ENCODE peak calls at places on chromosomes 1 and 21, in four cellular contexts. Y, N, L and V are unnamed samples.
A peak's percentile ranks its signal among the peaks of the same experiment; 100 is the strongest.

GRCh38 chr1:8364528-8365442 is 46.9 kb downstream of the SLC45A1 start:
- ATAC-seq in N (no peak), Y (no peak), L (no peak), V (peak; percentile 48)

GRCh38 chr1:33943978-33944377 is 80.1 kb downstream of the HMGB4 start:
- ATAC-seq in L (no peak), N (no peak), Y (no peak), V (no peak)

GRCh38 chr1:213054142-213054541 is 3.1 kb downstream of the RPS6KC1 start:
- ATAC-seq in L (no peak), N (no peak), Y (no peak), V (no peak)

GRCh38 chr21:28587748-28588147 is 404.9 kb downstream of the LTN1 start:
- ATAC-seq in Y (no peak), N (no peak), L (no peak), V (no peak)

GRCh38 chr1:41226816-41227215 is 15.3 kb downstream of the SCMH1 start:
- ATAC-seq in L (no peak), N (no peak), Y (no peak), V (no peak)

GRCh38 chr1:217369271-217369981 is 261.5 kb downstream of the GPATCH2 start:
- ATAC-seq in L (no peak), N (peak; percentile 75), Y (no peak), V (no peak)

GRCh38 chr1:92820024-92820423 is 11.8 kb upstream of the RPL5 start:
- ATAC-seq in Y (peak; percentile 50), L (no peak), N (no peak), V (no peak)

GRCh38 chr1:243508964-243509363 is 253.1 kb downstream of the SDCCAG8 start:
- ATAC-seq in L (no peak), N (no peak), Y (no peak), V (no peak)

GRCh38 chr1:175000697-175001187 is 995 bp downstream of the CACYBP start:
- ATAC-seq in N (no peak), Y (no peak), L (no peak), V (no peak)

GRCh38 chr21:38822754-38823374 is 17.1 kb downstream of the ETS2 start:
- ATAC-seq in N (no peak), L (no peak), Y (no peak), V (no peak)

GRCh38 chr21:38825269-38825668 is 19.5 kb downstream of the ETS2 start:
- ATAC-seq in Y (no peak), L (no peak), N (no peak), V (no peak)

GRCh38 chr21:38824124-38824822 is 18.5 kb downstream of the ETS2 start:
- ATAC-seq in Y (no peak), N (no peak), L (no peak), V (peak; percentile 51)

GRCh38 chr21:38821959-38822682 is 16.4 kb downstream of the ETS2 start:
- ATAC-seq in N (no peak), Y (no peak), L (peak; percentile 64), V (no peak)

DNA sequence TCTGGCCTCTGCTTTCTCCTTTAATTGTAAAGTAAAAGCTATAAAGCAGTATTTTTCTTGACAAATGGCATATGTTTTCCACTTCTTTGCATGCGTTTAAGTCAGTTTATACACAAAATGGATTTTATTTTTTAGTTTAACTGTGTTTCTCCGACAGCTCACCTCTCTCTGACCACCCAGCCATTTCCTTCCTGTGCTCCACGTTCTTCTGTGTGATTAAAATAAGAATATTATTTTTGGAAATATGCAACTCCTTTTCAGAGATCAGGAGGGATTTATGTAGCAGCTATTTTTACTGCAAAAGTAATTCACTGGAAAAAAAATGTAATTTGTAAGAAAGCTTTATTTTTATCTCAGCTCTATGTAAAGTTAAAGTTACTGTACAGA is 18.0 kb downstream of the ETS2 start:
- ATAC-seq in L (no peak), N (no peak), Y (no peak), V (peak; percentile 4)
- H3K36me3 ChIP-seq in L (peaks cover 50% of the 10 kb centered on the region), N (peaks cover 17% of the 10 kb centered on the region), Y (peaks cover 53% of the 10 kb centered on the region), V (no peaks in the 10 kb centered on the region)

GRCh38 chr1:193700710-193701355 is 514.4 kb upstream of the B3GALT2 start:
- ATAC-seq in Y (peak; percentile 90), N (no peak), L (no peak), V (no peak)
- TF ChIP-seq POLR2AphosphoS5 in Y (no peak), N (no peak), L (no peak), V (no peak)

DNA sequence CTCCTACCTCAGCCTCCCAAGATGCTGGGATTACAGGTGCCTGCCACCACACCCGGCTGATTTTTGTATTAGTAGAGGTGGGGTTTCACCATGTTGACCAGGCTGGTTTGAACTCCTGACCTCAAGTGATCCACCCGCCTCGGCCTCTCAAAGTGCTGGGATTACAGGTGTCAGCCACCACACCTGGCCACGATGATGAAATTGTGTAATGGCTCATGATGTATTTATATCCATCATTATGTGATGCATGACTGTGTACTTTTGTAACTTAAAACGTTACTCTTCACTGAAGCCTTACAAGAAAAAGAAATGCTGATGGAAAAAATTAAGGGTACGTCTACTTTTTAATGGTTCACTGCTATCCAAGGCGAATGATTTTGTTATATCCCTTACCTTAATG is 7.5 kb downstream of the TARDBP start:
- ATAC-seq in L (no peak), Y (no peak), N (no peak), V (no peak)
- H3K36me3 ChIP-seq in L (peaks cover 86% of the 10 kb centered on the region), Y (peaks cover 61% of the 10 kb centered on the region), N (peaks cover 8% of the 10 kb centered on the region), V (peaks cover 15% of the 10 kb centered on the region)

DNA sequence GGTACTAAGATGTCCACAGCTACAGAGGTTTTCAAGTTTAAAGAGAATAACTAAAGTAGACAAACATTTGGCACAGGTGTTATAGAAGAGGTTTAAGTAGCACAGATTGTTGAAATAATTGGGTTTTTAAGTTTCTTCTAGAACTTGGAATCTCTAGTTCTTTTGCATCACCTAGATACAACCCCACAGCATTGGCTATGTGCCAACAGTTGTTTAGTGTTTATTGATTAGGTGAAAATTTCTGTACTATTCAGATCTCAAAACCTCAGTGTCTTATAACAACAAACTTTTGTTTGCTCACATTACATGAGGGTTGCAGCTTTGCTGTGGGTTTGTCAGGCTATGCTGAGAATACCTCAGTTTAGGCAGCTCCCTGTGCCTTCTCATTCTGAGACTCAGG is 162.5 kb downstream of the TBX15 start:
- ATAC-seq in Y (no peak), N (no peak), L (no peak), V (no peak)
- TF ChIP-seq POLR2AphosphoS5 in Y (no peak), N (no peak), L (no peak), V (no peak)

GRCh38 chr1:16976966-16977365 is 3.5 kb downstream of the MFAP2 start:
- ATAC-seq in N (no peak), L (no peak), Y (no peak), V (no peak)
- H3K36me3 ChIP-seq in N (no peaks in the 10 kb centered on the region), L (no peaks in the 10 kb centered on the region), Y (peaks cover 8% of the 10 kb centered on the region), V (no peaks in the 10 kb centered on the region)

DNA sequence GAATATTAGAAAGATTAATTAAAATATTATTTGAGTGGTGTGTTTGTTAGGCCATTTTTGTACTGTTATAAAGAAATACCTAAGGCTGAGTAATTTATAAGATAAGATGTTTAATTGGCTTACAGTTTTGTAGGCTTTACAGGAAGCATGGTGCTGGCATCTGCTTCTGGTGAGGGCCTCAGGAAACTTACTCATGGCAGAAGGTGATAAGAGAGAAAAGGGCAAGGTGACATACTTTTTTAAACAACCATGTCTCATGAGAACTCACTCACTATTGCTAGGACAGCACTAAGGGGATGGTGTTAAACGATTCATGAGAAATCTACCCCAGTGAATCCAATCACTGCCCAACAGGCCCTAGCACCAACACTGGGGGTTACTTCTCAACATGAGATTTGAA is 56.7 kb upstream of the RGS21 start:
- ATAC-seq in Y (no peak), N (no peak), L (no peak), V (no peak)
- TF ChIP-seq POLR2AphosphoS5 in Y (no peak), N (no peak), L (no peak), V (no peak)